ENCODE peak calls at places on chromosomes 2 and 18, in nine cellular contexts. Q, A, I, S, P, J, T, L and M are unnamed samples.

GRCh38 chr2:96485751-96486643 is 19.2 kb downstream of the NEURL3 start:
- DNase-seq in S (no peak), A (peak), P (peak), T (peak), I (no peak), L (peak), J (peak), Q (peak), M (peak)

GRCh38 chr18:55096261-55097026 is 137.2 kb upstream of the CCDC68 start:
- DNase-seq in A (no peak), Q (peak), T (no peak), J (no peak), I (peak), L (no peak), S (peak), P (no peak), M (no peak)

GRCh38 chr2:134158295-134158694 is 95.6 kb upstream of the MGAT5 start:
- DNase-seq in J (no peak), I (no peak), T (no peak), S (no peak), L (no peak), P (no peak), Q (no peak), A (no peak), M (no peak)

GRCh38 chr18:42053188-42053781 is 98.3 kb downstream of the PIK3C3 start:
- DNase-seq in A (no peak), S (no peak), T (peak), I (peak), Q (peak), L (peak), J (peak), P (peak), M (peak)

GRCh38 chr2:222993920-222994650 is 57.9 kb upstream of the KCNE4 start:
- DNase-seq in P (no peak), T (no peak), S (no peak), I (no peak), L (no peak), J (no peak), A (no peak), Q (peak), M (no peak)

GRCh38 chr2:5365871-5366461 is 326.2 kb upstream of the SOX11 start:
- DNase-seq in L (no peak), S (peak), Q (peak), J (peak), T (no peak), A (peak), I (peak), P (peak), M (no peak)

GRCh38 chr18:75544051-75544481 is 116.6 kb upstream of the SMIM21 start:
- DNase-seq in L (no peak), A (no peak), T (no peak), P (no peak), Q (peak), I (no peak), S (no peak), J (no peak), M (no peak)

GRCh38 chr2:147255812-147256211 is 589.0 kb upstream of the ACVR2A start:
- DNase-seq in L (no peak), S (no peak), P (no peak), T (no peak), J (no peak), A (no peak), Q (no peak), I (no peak), M (no peak)

GRCh38 chr2:20080839-20081348 is 29.5 kb upstream of the LAPTM4A start:
- DNase-seq in P (no peak), L (no peak), A (no peak), S (no peak), I (no peak), Q (no peak), T (no peak), J (no peak), M (no peak)

GRCh38 chr2:231910771-231911170 is 15.4 kb downstream of the NPPC start:
- DNase-seq in S (no peak), Q (no peak), J (no peak), L (no peak), T (no peak), I (peak), A (no peak), P (no peak), M (no peak)

GRCh38 chr18:24560511-24560981 is 100.1 kb downstream of the HRH4 start:
- DNase-seq in S (no peak), L (no peak), Q (no peak), J (no peak), A (no peak), T (no peak), P (no peak), I (no peak), M (no peak)

GRCh38 chr2:173571021-173571821 is 216.5 kb downstream of the CDCA7 start:
- DNase-seq in I (no peak), A (no peak), T (no peak), S (peak), L (no peak), P (no peak), J (no peak), Q (peak), M (no peak)

GRCh38 chr2:187338679-187339121 is 109.4 kb downstream of the CALCRL start:
- DNase-seq in Q (no peak), T (no peak), A (no peak), P (no peak), I (peak), J (no peak), S (no peak), L (no peak), M (no peak)

GRCh38 chr2:237171396-237171795 is 85.7 kb downstream of the COPS8 start:
- DNase-seq in L (no peak), I (no peak), A (no peak), J (no peak), T (no peak), P (no peak), Q (peak), S (peak), M (no peak)

GRCh38 chr2:216519154-216519762 is 20.6 kb downstream of the RPL37A start:
- DNase-seq in S (peak), L (no peak), T (peak), A (no peak), Q (peak), P (no peak), I (peak), J (peak), M (peak)

GRCh38 chr2:28765316-28765715 is 13.7 kb downstream of the PPP1CB start:
- DNase-seq in L (no peak), T (no peak), A (no peak), S (no peak), J (no peak), I (no peak), P (no peak), Q (peak), M (no peak)

GRCh38 chr2:175743020-175743419 is 259.0 kb downstream of the LNPK start:
- DNase-seq in J (no peak), S (no peak), A (no peak), P (no peak), L (no peak), Q (peak), I (no peak), T (no peak), M (no peak)

GRCh38 chr18:62790836-62791772 is 75.8 kb downstream of the PHLPP1 start:
- DNase-seq in T (no peak), A (no peak), Q (no peak), S (no peak), J (no peak), L (no peak), I (no peak), P (no peak), M (no peak)

GRCh38 chr2:196284033-196284844 is 112.9 kb upstream of the STK17B start:
- DNase-seq in A (no peak), P (no peak), Q (peak), J (no peak), T (no peak), I (no peak), S (no peak), L (no peak), M (no peak)

GRCh38 chr18:77039196-77040140 is 93.1 kb downstream of the MBP start:
- DNase-seq in I (no peak), S (no peak), L (no peak), P (no peak), Q (peak), A (no peak), T (no peak), J (no peak), M (no peak)